ENCODE peak calls at places on chromosome 18, in eight cellular contexts. O, X, B, F, E, Q, G and M are unnamed samples.

GRCh38 chr18:53799134-53799533 is 425.3 kb downstream of the MBD2 start:
- DNase-seq in E (no peak), B (no peak), F (peak; percentile 65), Q (no peak), G (no peak), O (no peak), X (no peak), M (no peak)

GRCh38 chr18:79242246-79242645 is 153.5 kb upstream of the NFATC1 start:
- DNase-seq in Q (no peak), G (peak; percentile 89), F (no peak), O (no peak), E (no peak), X (no peak), B (no peak), M (no peak)

GRCh38 chr18:59448546-59448945 is 89.5 kb upstream of the LMAN1 start:
- DNase-seq in B (no peak), Q (no peak), G (no peak), X (no peak), O (no peak), E (no peak), F (no peak), M (no peak)

GRCh38 chr18:6370886-6371635 is 43.6 kb downstream of the L3MBTL4 start:
- DNase-seq in O (peak; percentile 82), X (no peak), G (peak; percentile 96), F (no peak), B (peak; percentile 58), E (no peak), Q (no peak), M (no peak)

GRCh38 chr18:56878712-56879111 is 227.6 kb downstream of the WDR7 start:
- DNase-seq in F (no peak), G (no peak), E (no peak), X (no peak), B (no peak), O (no peak), Q (no peak), M (no peak)

GRCh38 chr18:26496528-26496927 is 51.8 kb downstream of the KCTD1 start:
- DNase-seq in B (no peak), G (no peak), X (no peak), Q (no peak), F (no peak), O (no peak), E (no peak), M (no peak)

GRCh38 chr18:2302628-2303516 is 268.4 kb downstream of the METTL4 start:
- DNase-seq in Q (no peak), F (peak; percentile 62), X (no peak), G (no peak), B (no peak), O (no peak), E (no peak), M (no peak)

GRCh38 chr18:13614701-13615288 is 111.6 kb downstream of the FAM210A start:
- DNase-seq in O (no peak), Q (no peak), F (no peak), X (no peak), B (no peak), G (no peak), E (no peak), M (no peak)

GRCh38 chr18:57084331-57085298 is 62.3 kb upstream of the BOD1L2 start:
- DNase-seq in F (no peak), X (no peak), Q (no peak), E (no peak), B (no peak), O (no peak), G (no peak), M (peak; percentile 70)

GRCh38 chr18:48706630-48707206 is 167.9 kb downstream of the CTIF start:
- DNase-seq in B (no peak), F (no peak), X (no peak), E (no peak), Q (no peak), O (no peak), G (no peak), M (no peak)